ENCODE peak calls at places on chromosome 7, in eight cellular contexts. Y is IMR-90, O is bronchial epithelial cell, G is Calu3, H is cardiac muscle cell, T is neural progenitor cell, S is SK-N-SH, Q is GM12865. K is an unnamed sample.
A peak's percentile ranks its signal among the peaks of the same experiment; 100 is the strongest.

GRCh38 chr7:77979219-77979618 is 180.6 kb downstream of the PHTF2 start:
- DNase-seq in Y (peak; percentile 73), O (no peak), G (no peak), H (no peak), T (no peak), S (no peak), Q (no peak), K (peak; percentile 8)

GRCh38 chr7:42128703-42129102 is 108.3 kb downstream of the GLI3 start:
- DNase-seq in Y (no peak), O (peak; percentile 26), G (no peak), H (no peak), T (peak; percentile 37), S (no peak), Q (no peak), K (peak; percentile 33)

GRCh38 chr7:65441010-65441409 is 67.4 kb downstream of the ZNF92 start:
- DNase-seq in Y (peak; percentile 45), O (peak; percentile 84), G (no peak), H (no peak), T (no peak), S (no peak), Q (no peak), K (peak; percentile 19)

GRCh38 chr7:42931447-42931833 is 534 bp downstream of the PSMA2 start:
- DNase-seq in Y (peak; percentile 12), O (no peak), G (no peak), H (no peak), T (no peak), S (no peak), Q (peak; percentile 53), K (no peak)

GRCh38 chr7:7438851-7439250 is 96.8 kb downstream of the COL28A1 start:
- DNase-seq in Y (peak; percentile 99), O (peak; percentile 100), G (no peak), H (no peak), T (no peak), S (no peak), Q (peak; percentile 9), K (peak; percentile 95)

GRCh38 chr7:157477550-157478212 is 140.9 kb downstream of the DNAJB6 start:
- DNase-seq in Y (no peak), O (no peak), G (no peak), H (no peak), T (no peak), S (no peak), Q (peak; percentile 21), K (no peak)

GRCh38 chr7:112495820-112496462 is 15.2 kb downstream of the LSMEM1 start:
- DNase-seq in Y (peak; percentile 64), O (peak; percentile 71), G (peak; percentile 63), H (peak; percentile 67), T (peak; percentile 72), S (peak; percentile 57), Q (peak; percentile 53), K (peak; percentile 77)

GRCh38 chr7:156962145-156962544 is 12.6 kb downstream of the NOM1 start:
- DNase-seq in Y (no peak), O (no peak), G (no peak), H (no peak), T (no peak), S (no peak), Q (no peak), K (no peak)

GRCh38 chr7:55212838-55213237 is 152.3 kb upstream of the LANCL2 start:
- DNase-seq in Y (no peak), O (no peak), G (no peak), H (no peak), T (no peak), S (peak; percentile 74), Q (no peak), K (no peak)

GRCh38 chr7:42104694-42105093 is 132.3 kb downstream of the GLI3 start:
- DNase-seq in Y (no peak), O (no peak), G (no peak), H (no peak), T (no peak), S (no peak), Q (no peak), K (no peak)

GRCh38 chr7:155984028-155984607 is 171.9 kb upstream of the SHH start:
- DNase-seq in Y (no peak), O (no peak), G (no peak), H (no peak), T (no peak), S (no peak), Q (no peak), K (no peak)

GRCh38 chr7:66558660-66559465 is 69.8 kb upstream of the KCTD7 start:
- DNase-seq in Y (no peak), O (no peak), G (no peak), H (no peak), T (no peak), S (peak; percentile 46), Q (no peak), K (no peak)

GRCh38 chr7:103116511-103116910 is 32.4 kb downstream of the NAPEPLD start:
- DNase-seq in Y (no peak), O (no peak), G (no peak), H (no peak), T (no peak), S (no peak), Q (no peak), K (no peak)

GRCh38 chr7:30159698-30160143 is 24.9 kb downstream of the MTURN start:
- DNase-seq in Y (peak; percentile 45), O (no peak), G (peak; percentile 30), H (peak; percentile 46), T (no peak), S (peak; percentile 52), Q (peak; percentile 24), K (no peak)

GRCh38 chr7:76513817-76514799 is 3.8 kb downstream of the UPK3B start:
- DNase-seq in Y (no peak), O (no peak), G (no peak), H (no peak), T (peak; percentile 1), S (no peak), Q (no peak), K (no peak)

DNA sequence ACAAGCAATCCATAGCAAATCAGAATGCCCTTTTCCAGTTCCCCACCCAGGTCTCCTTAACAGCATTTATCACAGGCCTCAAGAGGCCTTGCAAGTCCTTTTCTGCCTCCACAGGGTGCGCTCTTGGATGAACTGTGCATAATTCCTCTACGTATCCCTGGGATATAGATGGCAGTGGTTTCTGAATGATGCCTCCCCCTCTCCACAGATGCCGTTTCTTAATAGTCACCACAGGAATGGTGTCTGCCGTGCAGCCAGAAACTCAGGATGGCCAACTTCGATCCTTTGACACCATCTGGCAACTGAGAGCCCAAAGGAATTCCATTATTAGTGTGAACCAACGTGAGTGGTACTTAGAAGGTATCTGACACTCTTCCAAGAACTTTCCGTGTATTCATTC is 43.1 kb downstream of the JAZF1 start:
- DNase-seq in Y (no peak), O (no peak), G (no peak), H (no peak), T (no peak), S (no peak), Q (no peak), K (no peak)
- TF ChIP-seq CTCF in Y (no peak), O (no peak), G (no peak), H (no peak), T (no peak), S (no peak), Q (no peak), K (no peak)

GRCh38 chr7:123792547-123792946 is 43.7 kb upstream of the WASL start:
- DNase-seq in Y (no peak), O (no peak), G (no peak), H (no peak), T (no peak), S (no peak), Q (peak; percentile 11), K (no peak)
- TF ChIP-seq CTCF in Y (no peak), O (no peak), G (no peak), H (no peak), T (no peak), S (no peak), Q (no peak), K (no peak)

DNA sequence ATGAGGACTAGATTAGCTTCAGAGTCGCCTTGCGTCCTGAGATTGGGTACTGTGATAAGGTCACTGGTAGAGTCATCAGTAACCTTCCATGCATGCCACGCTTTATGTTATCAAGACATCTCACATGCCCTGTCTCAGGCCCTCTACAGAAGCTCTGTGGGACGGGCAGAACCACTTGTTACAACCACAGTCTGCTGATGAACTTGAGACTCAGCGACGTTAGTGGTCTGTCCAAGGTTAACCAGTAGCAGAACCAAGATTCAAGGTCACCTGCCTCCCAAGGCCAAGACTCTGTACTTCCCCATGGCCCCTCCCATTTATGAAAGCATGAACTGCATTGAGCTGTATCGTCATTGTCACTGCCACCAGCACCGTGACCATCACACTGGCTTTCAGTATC is 15.0 kb downstream of the IQCE start:
- DNase-seq in Y (no peak), O (no peak), G (no peak), H (no peak), T (no peak), S (no peak), Q (no peak), K (no peak)
- TF ChIP-seq CTCF in Y (no peak), O (no peak), G (no peak), H (no peak), T (no peak), S (no peak), Q (no peak), K (no peak)

GRCh38 chr7:134480202-134480601 is 21.3 kb upstream of the AKR1B1 start:
- DNase-seq in Y (no peak), O (no peak), G (no peak), H (no peak), T (no peak), S (no peak), Q (no peak), K (no peak)

GRCh38 chr7:134480730-134481129 is 21.8 kb upstream of the AKR1B1 start:
- DNase-seq in Y (peak; percentile 35), O (peak; percentile 61), G (peak; percentile 49), H (peak; percentile 1), T (no peak), S (no peak), Q (no peak), K (peak; percentile 67)

GRCh38 chr7:134481167-134481566 is 22.3 kb upstream of the AKR1B1 start:
- DNase-seq in Y (no peak), O (no peak), G (no peak), H (no peak), T (no peak), S (no peak), Q (no peak), K (no peak)

GRCh38 chr7:134477954-134478353 is 19.1 kb upstream of the AKR1B1 start:
- DNase-seq in Y (peak; percentile 22), O (peak; percentile 13), G (no peak), H (no peak), T (no peak), S (no peak), Q (no peak), K (no peak)

DNA sequence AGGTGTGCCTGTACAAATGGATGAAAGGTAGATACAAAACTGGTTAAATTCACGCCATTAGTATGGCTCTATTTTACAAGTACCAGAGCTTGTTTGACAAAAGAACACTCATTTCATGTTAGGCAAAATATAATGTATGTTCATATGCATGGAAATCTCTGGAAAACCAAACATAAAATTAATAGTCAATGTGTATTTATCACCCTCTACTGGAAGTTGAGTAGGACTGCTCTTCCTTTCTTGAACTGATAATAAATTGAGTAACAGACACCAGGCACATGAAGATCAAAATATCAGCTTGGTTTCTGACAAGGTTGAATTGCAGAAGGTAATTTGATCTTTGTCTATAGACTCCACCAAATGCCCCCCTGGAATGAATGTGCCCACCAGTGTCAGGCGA is 19.8 kb upstream of the AKR1B1 start:
- DNase-seq in Y (peak; percentile 25), O (peak; percentile 25), G (no peak), H (no peak), T (no peak), S (no peak), Q (no peak), K (no peak)
- TF ChIP-seq CTCF in Y (peak; percentile 40), O (no peak), G (no peak), H (peak; percentile 34), T (no peak), S (peak; percentile 27), Q (no peak), K (peak; percentile 15)